ENCODE peak calls at places on chromosomes 1 and 21, in five cellular contexts. V, I, W, G and X are unnamed samples.

GRCh38 chr1:225146478-225146877 is 217.0 kb downstream of the DNAH14 start:
- DNase-seq in G (no peak), W (no peak), V (no peak), I (no peak), X (no peak)

GRCh38 chr1:24085546-24085945 is 26.4 kb downstream of the MYOM3 start:
- DNase-seq in G (no peak), V (peak; percentile 35), W (no peak), I (no peak), X (no peak)

GRCh38 chr1:210915890-210916507 is 217.9 kb downstream of the KCNH1 start:
- DNase-seq in W (no peak), I (no peak), V (no peak), G (no peak), X (no peak)

GRCh38 chr1:209609403-209610377 is 26.2 kb downstream of the CAMK1G start:
- DNase-seq in V (no peak), I (no peak), G (no peak), W (no peak), X (no peak)

GRCh38 chr1:49297783-49298182 is 521.1 kb upstream of the BEND5 start:
- DNase-seq in V (no peak), W (no peak), I (peak; percentile 0), G (no peak), X (no peak)

GRCh38 chr1:165645654-165646366 is 14.8 kb downstream of the MGST3 start:
- DNase-seq in W (no peak), V (no peak), G (no peak), I (no peak), X (no peak)

GRCh38 chr21:31444061-31444460 is 100.0 kb upstream of the TIAM1 start:
- DNase-seq in V (peak; percentile 42), G (no peak), W (no peak), I (peak; percentile 57), X (no peak)

GRCh38 chr1:24912359-24913273 is 17.5 kb downstream of the RUNX3 start:
- DNase-seq in G (no peak), V (no peak), I (no peak), W (no peak), X (no peak)